ENCODE peak calls at places on chromosomes 1 and 21, in seven cellular contexts. G is psoas muscle, O is A549, X is tibial nerve, B is spleen, D is fibroblast of lung, H is HCT116. I is an unnamed sample.

GRCh38 chr1:36134805-36135339 is 9.8 kb upstream of the COL8A2 start:
- DNase-seq in O (peak; percentile 68), H (no peak), X (peak; percentile 80), D (peak; percentile 65), B (no peak), G (peak; percentile 58), I (no peak)

GRCh38 chr1:50978144-50978851 is 8.3 kb downstream of the CDKN2C start:
- DNase-seq in D (peak; percentile 60), H (no peak), G (peak; percentile 74), O (no peak), B (peak; percentile 86), X (peak; percentile 27), I (peak; percentile 65)

GRCh38 chr1:169112241-169112640 is 5.8 kb downstream of the ATP1B1 start:
- DNase-seq in D (no peak), B (no peak), O (no peak), X (no peak), H (no peak), G (no peak), I (no peak)

GRCh38 chr1:213983589-213984386 is 4.0 kb upstream of the PROX1 start:
- DNase-seq in G (no peak), B (no peak), H (no peak), O (no peak), X (no peak), D (no peak), I (no peak)

GRCh38 chr1:25520446-25521061 is 22.9 kb upstream of the LDLRAP1 start:
- DNase-seq in B (peak; percentile 83), D (peak; percentile 45), H (peak; percentile 48), G (peak; percentile 62), X (peak; percentile 71), O (peak; percentile 46), I (no peak)

GRCh38 chr1:76239470-76239918 is 164.9 kb downstream of the ST6GALNAC3 start:
- DNase-seq in G (no peak), X (no peak), D (no peak), B (no peak), H (no peak), O (no peak), I (no peak)

GRCh38 chr1:153415850-153416570 is at the start of gene S100A7A:
- DNase-seq in O (no peak), B (no peak), G (no peak), H (no peak), D (no peak), X (no peak), I (no peak)

GRCh38 chr21:46179708-46180078 is 4.6 kb downstream of the SPATC1L start:
- DNase-seq in B (no peak), X (no peak), H (no peak), O (no peak), G (no peak), D (no peak), I (no peak)

GRCh38 chr1:52738148-52738547 is 11.9 kb downstream of the ZYG11B start:
- DNase-seq in O (no peak), G (no peak), X (no peak), D (no peak), H (no peak), B (no peak), I (no peak)

GRCh38 chr1:221729771-221730170 is 12.1 kb downstream of the DUSP10 start:
- DNase-seq in B (no peak), D (no peak), O (no peak), X (no peak), H (no peak), G (no peak), I (no peak)

GRCh38 chr1:107220036-107220435 is 79.2 kb downstream of the NTNG1 start:
- DNase-seq in G (no peak), D (peak; percentile 61), H (no peak), B (no peak), X (no peak), O (no peak), I (no peak)

GRCh38 chr1:19811206-19811851 is 3.8 kb downstream of the RNF186 start:
- DNase-seq in O (peak; percentile 24), H (peak; percentile 34), G (peak; percentile 43), D (peak; percentile 15), B (no peak), X (no peak), I (peak; percentile 59)

GRCh38 chr21:43924421-43925095 is 59.5 kb downstream of the AGPAT3 start:
- DNase-seq in G (no peak), B (no peak), O (no peak), D (no peak), H (no peak), X (no peak), I (peak; percentile 43)

GRCh38 chr1:66925944-66926343 is 1.2 kb downstream of the MIER1 start:
- DNase-seq in B (no peak), O (no peak), X (no peak), H (no peak), D (no peak), G (no peak), I (no peak)

GRCh38 chr1:29121951-29122661 is 1.6 kb downstream of the TMEM200B start:
- DNase-seq in H (no peak), X (no peak), B (no peak), G (peak; percentile 39), O (no peak), D (peak; percentile 51), I (peak; percentile 54)

GRCh38 chr21:36727886-36728285 is 29.0 kb downstream of the SIM2 start:
- DNase-seq in B (peak; percentile 15), D (no peak), H (no peak), X (no peak), O (no peak), G (no peak), I (no peak)

GRCh38 chr1:182588460-182589396 is at the start of gene RNASEL:
- DNase-seq in D (peak; percentile 75), O (peak; percentile 74), G (peak; percentile 75), B (peak; percentile 93), X (peak; percentile 76), H (peak; percentile 35), I (peak; percentile 85)

GRCh38 chr1:56034222-56034621 is 545.1 kb downstream of the PLPP3 start:
- DNase-seq in O (no peak), G (no peak), H (no peak), D (peak; percentile 67), X (no peak), B (no peak), I (no peak)

GRCh38 chr1:185934476-185935189 is 200.4 kb downstream of the HMCN1 start:
- DNase-seq in B (no peak), D (peak; percentile 51), G (no peak), X (no peak), O (no peak), H (no peak), I (no peak)

GRCh38 chr1:232579461-232579860 is 50.5 kb downstream of the SIPA1L2 start:
- DNase-seq in O (no peak), X (no peak), G (no peak), D (no peak), H (no peak), B (no peak), I (no peak)

DNA sequence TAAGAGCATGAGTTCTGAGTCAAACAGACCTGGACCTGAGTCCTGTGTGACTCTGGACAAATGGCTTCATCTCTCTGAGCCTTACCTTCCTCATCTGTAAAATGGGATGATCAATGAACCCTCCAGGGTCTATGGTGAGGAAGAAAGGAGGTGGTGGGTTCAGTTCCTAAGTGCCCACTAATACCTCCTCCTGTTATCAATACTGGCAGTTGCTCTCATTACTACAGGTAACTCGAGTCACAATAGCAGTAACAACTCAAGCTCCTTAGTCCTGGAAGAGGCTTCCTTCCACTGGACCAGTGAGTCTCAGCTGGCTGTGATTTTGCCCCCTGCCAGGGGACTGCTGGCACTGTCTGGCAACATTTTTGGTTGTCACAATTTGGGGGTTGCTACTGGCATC is 2.6 kb downstream of the PADI2 start:
- DNase-seq in O (no peak), D (no peak), G (no peak), B (no peak), X (no peak), H (no peak), I (no peak)
- H3K4me3 ChIP-seq in O (no peak overlapping the region), D (no peak overlapping the region), G (peak overlapping the region; percentile 88), B (no peak overlapping the region), X (no peak overlapping the region), H (no peak overlapping the region), I (no peak overlapping the region)

GRCh38 chr1:2406451-2407041 is 5.8 kb downstream of the PEX10 start:
- DNase-seq in G (no peak), H (no peak), D (no peak), O (no peak), B (no peak), X (no peak), I (no peak)
- TF ChIP-seq CTCF in G (no peak), H (no peak), D (no peak), O (no peak), B (no peak), X (no peak), I (no peak)

DNA sequence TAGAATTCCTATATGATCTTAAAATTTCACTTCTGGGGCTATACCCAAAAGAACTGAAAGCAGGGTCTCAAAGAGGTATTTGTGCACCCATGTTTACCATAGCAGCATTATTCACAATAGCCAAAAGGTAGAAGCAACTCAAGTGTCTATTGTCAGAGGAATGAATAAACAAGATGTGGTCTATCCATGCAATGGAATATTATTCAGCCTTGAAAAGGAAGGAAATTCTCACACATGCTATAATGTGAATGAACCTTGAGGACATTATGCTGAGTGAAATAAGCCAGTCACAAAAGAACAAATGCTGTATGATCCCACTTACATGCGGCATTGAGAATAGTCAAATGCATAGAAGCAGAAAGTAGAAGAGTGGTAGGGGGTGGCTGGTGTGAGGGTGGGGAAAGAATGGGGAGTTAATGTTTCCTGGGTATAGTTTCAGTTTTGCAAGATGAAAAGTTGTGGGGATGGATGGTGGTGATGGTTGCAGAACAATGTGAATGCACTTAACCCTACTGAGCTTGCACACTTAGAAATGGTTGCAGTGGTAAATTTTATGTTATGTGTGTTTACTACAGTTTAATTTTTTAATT is 122.4 kb downstream of the TOMM20 start:
- DNase-seq in O (no peak), G (no peak), D (no peak), H (no peak), B (no peak), X (no peak), I (no peak)
- H3K4me1 ChIP-seq in O (peaks cover 2% of the 10 kb centered on the region), G (no peaks in the 10 kb centered on the region), D (peaks cover under 1% of the 10 kb centered on the region), H (peaks cover 8% of the 10 kb centered on the region), B (peaks cover 5% of the 10 kb centered on the region), X (no peaks in the 10 kb centered on the region), I (no peaks in the 10 kb centered on the region)

DNA sequence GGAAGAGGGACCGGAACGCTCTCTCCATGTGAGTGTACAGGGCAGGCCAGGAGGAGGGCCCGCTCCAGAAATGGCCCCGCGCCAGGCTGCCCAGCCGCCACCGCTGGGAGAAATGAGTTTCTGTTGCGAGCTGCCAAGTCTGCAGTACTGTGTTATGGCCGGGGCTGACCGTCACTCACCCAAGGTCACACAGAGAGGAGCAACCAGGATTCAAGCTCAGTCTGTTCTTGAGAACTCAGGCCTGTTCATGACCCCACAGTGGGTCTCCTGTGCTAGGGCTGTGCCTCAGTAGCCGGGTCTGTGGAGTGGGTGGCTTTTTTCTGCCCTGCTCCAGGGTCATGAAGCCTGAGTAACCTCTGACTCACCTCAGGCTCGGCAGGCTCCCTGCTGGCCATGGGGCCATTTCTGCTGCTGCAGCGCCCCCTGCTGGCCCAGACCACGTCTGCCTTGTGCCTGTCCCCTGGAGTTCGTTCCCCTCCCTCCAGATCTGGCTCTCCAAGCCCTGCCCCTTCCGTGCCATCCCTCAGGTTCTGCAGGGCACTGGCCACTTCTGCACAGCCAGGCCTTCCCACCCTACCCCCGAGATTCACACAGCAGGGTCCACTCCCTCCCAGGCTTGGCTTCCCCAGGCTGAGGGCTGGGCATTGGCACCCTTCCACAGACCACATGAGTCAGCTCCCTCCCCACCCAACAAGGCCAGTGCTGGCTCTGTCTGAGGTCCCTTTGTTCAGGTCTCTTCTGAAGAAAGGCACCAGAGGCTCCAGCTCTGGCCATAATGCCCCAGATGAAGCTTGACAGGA is 51.8 kb downstream of the EDN2 start:
- DNase-seq in D (peak; percentile 91), H (peak; percentile 75), G (peak; percentile 93), X (peak; percentile 85), B (peak; percentile 94), O (peak; percentile 87), I (peak; percentile 93)
- H3K4me3 ChIP-seq in D (no peak overlapping the region), H (no peak overlapping the region), G (peak overlapping the region; percentile 22), X (no peak overlapping the region), B (no peak overlapping the region), O (peak overlapping the region; percentile 15), I (peak overlapping the region; percentile 0)

GRCh38 chr1:30715216-30715615 is 8.2 kb downstream of the MATN1 start:
- DNase-seq in D (no peak), X (no peak), H (no peak), O (no peak), B (no peak), G (no peak), I (no peak)
- TF ChIP-seq CTCF in D (peak; percentile 36), X (no peak), H (no peak), O (no peak), B (peak; percentile 40), G (peak; percentile 34), I (peak; percentile 25)